ENCODE peak calls at places on chromosomes 11 and 22, in four cellular contexts. E, O, B and A are unnamed samples.

GRCh38 chr11:47061429-47062178 is 115.1 kb downstream of the ARFGAP2 start:
- DNase-seq in E (no peak), O (no peak), B (no peak), A (no peak)

GRCh38 chr22:48331691-48332220 is 1495.9 kb downstream of the BRD1 start:
- DNase-seq in E (no peak), O (no peak), B (no peak), A (no peak)

GRCh38 chr11:117468888-117469287 is 141.2 kb downstream of the CEP164 start:
- DNase-seq in E (no peak), O (no peak), B (no peak), A (no peak)

GRCh38 chr11:75241036-75241905 is 697 bp downstream of the TPBGL start:
- DNase-seq in E (peak), O (peak), B (peak), A (peak)

GRCh38 chr11:2210366-2211112 is 38.9 kb upstream of the TH start:
- DNase-seq in E (peak), O (no peak), B (no peak), A (no peak)

GRCh38 chr22:50717709-50718351 is 20.2 kb upstream of the ACR start:
- DNase-seq in E (no peak), O (no peak), B (no peak), A (peak)

GRCh38 chr22:37896181-37896592 is 9.9 kb upstream of the MICALL1 start:
- DNase-seq in E (peak), O (no peak), B (no peak), A (no peak)

GRCh38 chr22:23553438-23553837 is 26.7 kb downstream of the IGLL1 start:
- DNase-seq in E (no peak), O (no peak), B (no peak), A (no peak)

GRCh38 chr11:10459029-10459970 is 4.2 kb downstream of the AMPD3 start:
- DNase-seq in E (peak), O (no peak), B (no peak), A (peak)

GRCh38 chr11:79412761-79413160 is 28.1 kb downstream of the TENM4 start:
- DNase-seq in E (no peak), O (no peak), B (no peak), A (no peak)

GRCh38 chr11:106249857-106250256 is 172.4 kb downstream of the AASDHPPT start:
- DNase-seq in E (no peak), O (peak), B (no peak), A (no peak)

GRCh38 chr11:126307706-126308105 is 3.8 kb downstream of the DCPS start:
- DNase-seq in E (no peak), O (no peak), B (peak), A (peak)

GRCh38 chr11:63762662-63763505 is 5.7 kb downstream of the ZFTA start:
- DNase-seq in E (no peak), O (no peak), B (peak), A (peak)

GRCh38 chr22:46815896-46816721 is 53.7 kb downstream of the TBC1D22A start:
- DNase-seq in E (no peak), O (no peak), B (no peak), A (peak)

GRCh38 chr22:36352775-36353507 is 34.8 kb downstream of the MYH9 start:
- DNase-seq in E (no peak), O (peak), B (peak), A (no peak)

GRCh38 chr11:128725630-128726461 is 32.0 kb downstream of the FLI1 start:
- DNase-seq in E (peak), O (no peak), B (no peak), A (peak)